ENCODE peak calls at places on chromosomes 12 and 14, in nine cellular contexts. One of them, this sample, is unnamed.

GRCh38 chr12:95960241-95960640 is 17.1 kb downstream of the AMDHD1 start:
- DNase-seq in activated CD4-positive, alpha-beta T cell treated with anti-CD3 and anti-CD28 coated beads for 36 hours: no peak
- DNase-seq in RKO: no peak
- DNase-seq in lower lobe of right lung: no peak
- DNase-seq in naive thymus-derived CD4-positive, alpha-beta T cell: no peak
- DNase-seq in KG1: no peak
- DNase-seq in activated CD4-positive, CD25-positive, alpha-beta regulatory T cell treated with anti-CD3 and anti-CD28 coated beads, Interleukin-2, amount 50 U/mL, for 16 hours: no peak
- DNase-seq in T-helper 2 cell: no peak
- DNase-seq in GM19239: no peak
- DNase-seq in this sample: no peak

GRCh38 chr14:82999802-83000201 is 1466.1 kb upstream of the SEL1L start:
- DNase-seq in activated CD4-positive, alpha-beta T cell treated with anti-CD3 and anti-CD28 coated beads for 36 hours: no peak
- DNase-seq in RKO: no peak
- DNase-seq in lower lobe of right lung: no peak
- DNase-seq in naive thymus-derived CD4-positive, alpha-beta T cell: no peak
- DNase-seq in KG1: peak
- DNase-seq in activated CD4-positive, CD25-positive, alpha-beta regulatory T cell treated with anti-CD3 and anti-CD28 coated beads, Interleukin-2, amount 50 U/mL, for 16 hours: no peak
- DNase-seq in T-helper 2 cell: no peak
- DNase-seq in GM19239: no peak
- DNase-seq in this sample: no peak

GRCh38 chr14:104602315-104602932 is 2.1 kb downstream of the TMEM179 start:
- DNase-seq in activated CD4-positive, alpha-beta T cell treated with anti-CD3 and anti-CD28 coated beads for 36 hours: no peak
- DNase-seq in RKO: no peak
- DNase-seq in lower lobe of right lung: no peak
- DNase-seq in naive thymus-derived CD4-positive, alpha-beta T cell: no peak
- DNase-seq in KG1: no peak
- DNase-seq in activated CD4-positive, CD25-positive, alpha-beta regulatory T cell treated with anti-CD3 and anti-CD28 coated beads, Interleukin-2, amount 50 U/mL, for 16 hours: no peak
- DNase-seq in T-helper 2 cell: no peak
- DNase-seq in GM19239: no peak
- DNase-seq in this sample: no peak

GRCh38 chr14:73776194-73776537 is 62.0 kb upstream of the PNMA1 start:
- DNase-seq in activated CD4-positive, alpha-beta T cell treated with anti-CD3 and anti-CD28 coated beads for 36 hours: no peak
- DNase-seq in RKO: no peak
- DNase-seq in lower lobe of right lung: no peak
- DNase-seq in naive thymus-derived CD4-positive, alpha-beta T cell: no peak
- DNase-seq in KG1: no peak
- DNase-seq in activated CD4-positive, CD25-positive, alpha-beta regulatory T cell treated with anti-CD3 and anti-CD28 coated beads, Interleukin-2, amount 50 U/mL, for 16 hours: no peak
- DNase-seq in T-helper 2 cell: no peak
- DNase-seq in GM19239: no peak
- DNase-seq in this sample: no peak

GRCh38 chr12:66503746-66504145 is 175.1 kb downstream of the GRIP1 start:
- DNase-seq in activated CD4-positive, alpha-beta T cell treated with anti-CD3 and anti-CD28 coated beads for 36 hours: no peak
- DNase-seq in RKO: no peak
- DNase-seq in lower lobe of right lung: no peak
- DNase-seq in naive thymus-derived CD4-positive, alpha-beta T cell: no peak
- DNase-seq in KG1: no peak
- DNase-seq in activated CD4-positive, CD25-positive, alpha-beta regulatory T cell treated with anti-CD3 and anti-CD28 coated beads, Interleukin-2, amount 50 U/mL, for 16 hours: no peak
- DNase-seq in T-helper 2 cell: no peak
- DNase-seq in GM19239: no peak
- DNase-seq in this sample: no peak

GRCh38 chr12:120453977-120454376 is 7.7 kb downstream of the GATC start:
- DNase-seq in activated CD4-positive, alpha-beta T cell treated with anti-CD3 and anti-CD28 coated beads for 36 hours: peak
- DNase-seq in RKO: peak
- DNase-seq in lower lobe of right lung: no peak
- DNase-seq in naive thymus-derived CD4-positive, alpha-beta T cell: peak
- DNase-seq in KG1: no peak
- DNase-seq in activated CD4-positive, CD25-positive, alpha-beta regulatory T cell treated with anti-CD3 and anti-CD28 coated beads, Interleukin-2, amount 50 U/mL, for 16 hours: no peak
- DNase-seq in T-helper 2 cell: no peak
- DNase-seq in GM19239: no peak
- DNase-seq in this sample: no peak

GRCh38 chr14:103584326-103584915 is 21.7 kb downstream of the COA8 start:
- DNase-seq in activated CD4-positive, alpha-beta T cell treated with anti-CD3 and anti-CD28 coated beads for 36 hours: no peak
- DNase-seq in RKO: no peak
- DNase-seq in lower lobe of right lung: no peak
- DNase-seq in naive thymus-derived CD4-positive, alpha-beta T cell: no peak
- DNase-seq in KG1: no peak
- DNase-seq in activated CD4-positive, CD25-positive, alpha-beta regulatory T cell treated with anti-CD3 and anti-CD28 coated beads, Interleukin-2, amount 50 U/mL, for 16 hours: no peak
- DNase-seq in T-helper 2 cell: no peak
- DNase-seq in GM19239: no peak
- DNase-seq in this sample: no peak

GRCh38 chr12:28601659-28602058 is 411.4 kb downstream of the CCDC91 start:
- DNase-seq in activated CD4-positive, alpha-beta T cell treated with anti-CD3 and anti-CD28 coated beads for 36 hours: no peak
- DNase-seq in RKO: no peak
- DNase-seq in lower lobe of right lung: no peak
- DNase-seq in naive thymus-derived CD4-positive, alpha-beta T cell: no peak
- DNase-seq in KG1: no peak
- DNase-seq in activated CD4-positive, CD25-positive, alpha-beta regulatory T cell treated with anti-CD3 and anti-CD28 coated beads, Interleukin-2, amount 50 U/mL, for 16 hours: no peak
- DNase-seq in T-helper 2 cell: no peak
- DNase-seq in GM19239: no peak
- DNase-seq in this sample: no peak

GRCh38 chr12:95624544-95624943 is 73.3 kb upstream of the USP44 start:
- DNase-seq in activated CD4-positive, alpha-beta T cell treated with anti-CD3 and anti-CD28 coated beads for 36 hours: no peak
- DNase-seq in RKO: no peak
- DNase-seq in lower lobe of right lung: no peak
- DNase-seq in naive thymus-derived CD4-positive, alpha-beta T cell: no peak
- DNase-seq in KG1: no peak
- DNase-seq in activated CD4-positive, CD25-positive, alpha-beta regulatory T cell treated with anti-CD3 and anti-CD28 coated beads, Interleukin-2, amount 50 U/mL, for 16 hours: no peak
- DNase-seq in T-helper 2 cell: no peak
- DNase-seq in GM19239: no peak
- DNase-seq in this sample: no peak

GRCh38 chr14:94390372-94391086 is 2.1 kb upstream of the SERPINA1 start:
- DNase-seq in activated CD4-positive, alpha-beta T cell treated with anti-CD3 and anti-CD28 coated beads for 36 hours: peak
- DNase-seq in RKO: no peak
- DNase-seq in lower lobe of right lung: peak
- DNase-seq in naive thymus-derived CD4-positive, alpha-beta T cell: no peak
- DNase-seq in KG1: no peak
- DNase-seq in activated CD4-positive, CD25-positive, alpha-beta regulatory T cell treated with anti-CD3 and anti-CD28 coated beads, Interleukin-2, amount 50 U/mL, for 16 hours: no peak
- DNase-seq in T-helper 2 cell: no peak
- DNase-seq in GM19239: no peak
- DNase-seq in this sample: peak

GRCh38 chr14:97458302-97459137 is 661.3 kb downstream of the VRK1 start:
- DNase-seq in activated CD4-positive, alpha-beta T cell treated with anti-CD3 and anti-CD28 coated beads for 36 hours: peak
- DNase-seq in RKO: no peak
- DNase-seq in lower lobe of right lung: peak
- DNase-seq in naive thymus-derived CD4-positive, alpha-beta T cell: peak
- DNase-seq in KG1: no peak
- DNase-seq in activated CD4-positive, CD25-positive, alpha-beta regulatory T cell treated with anti-CD3 and anti-CD28 coated beads, Interleukin-2, amount 50 U/mL, for 16 hours: peak
- DNase-seq in T-helper 2 cell: peak
- DNase-seq in GM19239: no peak
- DNase-seq in this sample: no peak

GRCh38 chr12:546920-547845 is 87.4 kb downstream of the B4GALNT3 start:
- DNase-seq in activated CD4-positive, alpha-beta T cell treated with anti-CD3 and anti-CD28 coated beads for 36 hours: peak
- DNase-seq in RKO: peak
- DNase-seq in lower lobe of right lung: peak
- DNase-seq in naive thymus-derived CD4-positive, alpha-beta T cell: peak
- DNase-seq in KG1: no peak
- DNase-seq in activated CD4-positive, CD25-positive, alpha-beta regulatory T cell treated with anti-CD3 and anti-CD28 coated beads, Interleukin-2, amount 50 U/mL, for 16 hours: peak
- DNase-seq in T-helper 2 cell: peak
- DNase-seq in GM19239: peak
- DNase-seq in this sample: no peak

GRCh38 chr12:38850463-38850862 is 54.9 kb downstream of the CPNE8 start:
- DNase-seq in activated CD4-positive, alpha-beta T cell treated with anti-CD3 and anti-CD28 coated beads for 36 hours: no peak
- DNase-seq in RKO: no peak
- DNase-seq in lower lobe of right lung: no peak
- DNase-seq in naive thymus-derived CD4-positive, alpha-beta T cell: no peak
- DNase-seq in KG1: no peak
- DNase-seq in activated CD4-positive, CD25-positive, alpha-beta regulatory T cell treated with anti-CD3 and anti-CD28 coated beads, Interleukin-2, amount 50 U/mL, for 16 hours: no peak
- DNase-seq in T-helper 2 cell: no peak
- DNase-seq in GM19239: no peak
- DNase-seq in this sample: no peak

This sample was measured in CD14-positive monocyte.